ENCODE peak calls at places on chromosome 3, in four cellular contexts. One of them, this sample, is unnamed.

GRCh38 chr3:189148090-189148507 is 23.7 kb upstream of the TPRG1 start:
- DNase-seq in spleen: no peak
- DNase-seq in astrocyte of the cerebellum: peak
- DNase-seq in B cell: peak
- DNase-seq in this sample: peak

GRCh38 chr3:171404376-171404982 is 55.7 kb downstream of the TNIK start:
- DNase-seq in spleen: no peak
- DNase-seq in astrocyte of the cerebellum: no peak
- DNase-seq in B cell: no peak
- DNase-seq in this sample: no peak

GRCh38 chr3:60841355-60841754 is 409.9 kb downstream of the FHIT start:
- DNase-seq in spleen: no peak
- DNase-seq in astrocyte of the cerebellum: peak
- DNase-seq in B cell: no peak
- DNase-seq in this sample: no peak

GRCh38 chr3:111070772-111071256 is 802 bp upstream of the NECTIN3 start:
- DNase-seq in spleen: no peak
- DNase-seq in astrocyte of the cerebellum: peak
- DNase-seq in B cell: no peak
- DNase-seq in this sample: no peak

GRCh38 chr3:187951452-187952190 is 202.3 kb upstream of the LPP start:
- DNase-seq in spleen: no peak
- DNase-seq in astrocyte of the cerebellum: no peak
- DNase-seq in B cell: no peak
- DNase-seq in this sample: peak

GRCh38 chr3:185737740-185738680 is 86.8 kb downstream of the IGF2BP2 start:
- DNase-seq in spleen: no peak
- DNase-seq in astrocyte of the cerebellum: no peak
- DNase-seq in B cell: no peak
- DNase-seq in this sample: no peak

GRCh38 chr3:157294444-157294843 is 134.5 kb upstream of the CCNL1 start:
- DNase-seq in spleen: no peak
- DNase-seq in astrocyte of the cerebellum: no peak
- DNase-seq in B cell: no peak
- DNase-seq in this sample: no peak

GRCh38 chr3:171116365-171116764 is 89.8 kb upstream of the SLC2A2 start:
- DNase-seq in spleen: no peak
- DNase-seq in astrocyte of the cerebellum: peak
- DNase-seq in B cell: no peak
- DNase-seq in this sample: no peak

GRCh38 chr3:190225186-190225692 is 97.0 kb downstream of the CLDN1 start:
- DNase-seq in spleen: no peak
- DNase-seq in astrocyte of the cerebellum: no peak
- DNase-seq in B cell: no peak
- DNase-seq in this sample: no peak

GRCh38 chr3:152466784-152467183 is 198.1 kb downstream of the MBNL1 start:
- DNase-seq in spleen: no peak
- DNase-seq in astrocyte of the cerebellum: no peak
- DNase-seq in B cell: no peak
- DNase-seq in this sample: no peak

GRCh38 chr3:3127432-3128010 is 781 bp downstream of the TRNT1 start:
- DNase-seq in spleen: peak
- DNase-seq in astrocyte of the cerebellum: no peak
- DNase-seq in B cell: no peak
- DNase-seq in this sample: peak

GRCh38 chr3:139827833-139828232 is 107.2 kb upstream of the CLSTN2 start:
- DNase-seq in spleen: no peak
- DNase-seq in astrocyte of the cerebellum: no peak
- DNase-seq in B cell: no peak
- DNase-seq in this sample: no peak

GRCh38 chr3:129481783-129482332 is 41.8 kb downstream of the IFT122 start:
- DNase-seq in spleen: no peak
- DNase-seq in astrocyte of the cerebellum: no peak
- DNase-seq in B cell: no peak
- DNase-seq in this sample: no peak

GRCh38 chr3:48469046-48469915 is 22.7 kb downstream of the ATRIP start:
- DNase-seq in spleen: peak
- DNase-seq in astrocyte of the cerebellum: no peak
- DNase-seq in B cell: no peak
- DNase-seq in this sample: no peak

GRCh38 chr3:50288387-50289007 is 3.7 kb downstream of the IFRD2 start:
- DNase-seq in spleen: peak
- DNase-seq in astrocyte of the cerebellum: no peak
- DNase-seq in B cell: no peak
- DNase-seq in this sample: no peak

GRCh38 chr3:52730681-52731080 is 24.8 kb downstream of the SPCS1 start:
- DNase-seq in spleen: no peak
- DNase-seq in astrocyte of the cerebellum: no peak
- DNase-seq in B cell: no peak
- DNase-seq in this sample: no peak

GRCh38 chr3:190044142-190044541 is 76.6 kb downstream of the P3H2 start:
- DNase-seq in spleen: no peak
- DNase-seq in astrocyte of the cerebellum: no peak
- DNase-seq in B cell: no peak
- DNase-seq in this sample: no peak

GRCh38 chr3:10983219-10983916 is 9.2 kb upstream of the SLC6A1 start:
- DNase-seq in spleen: no peak
- DNase-seq in astrocyte of the cerebellum: no peak
- DNase-seq in B cell: no peak
- DNase-seq in this sample: no peak

GRCh38 chr3:41526995-41527573 is 327.8 kb downstream of the CTNNB1 start:
- DNase-seq in spleen: no peak
- DNase-seq in astrocyte of the cerebellum: no peak
- DNase-seq in B cell: no peak
- DNase-seq in this sample: no peak

GRCh38 chr3:119292666-119293065 is 1.5 kb upstream of the ARHGAP31 start:
- DNase-seq in spleen: peak
- DNase-seq in astrocyte of the cerebellum: no peak
- DNase-seq in B cell: no peak
- DNase-seq in this sample: no peak

GRCh38 chr3:122754867-122755835 is 38.5 kb downstream of the HSPBAP1 start:
- DNase-seq in spleen: no peak
- DNase-seq in astrocyte of the cerebellum: peak
- DNase-seq in B cell: no peak
- DNase-seq in this sample: no peak

GRCh38 chr3:116981088-116981487 is 271.5 kb downstream of the TUSC7 start:
- DNase-seq in spleen: no peak
- DNase-seq in astrocyte of the cerebellum: no peak
- DNase-seq in B cell: no peak
- DNase-seq in this sample: no peak

GRCh38 chr3:43855674-43856299 is 165.0 kb downstream of the ABHD5 start:
- DNase-seq in spleen: no peak
- DNase-seq in astrocyte of the cerebellum: peak
- DNase-seq in B cell: peak
- DNase-seq in this sample: no peak

GRCh38 chr3:11002456-11002855 is 9.9 kb downstream of the SLC6A1 start:
- DNase-seq in spleen: no peak
- DNase-seq in astrocyte of the cerebellum: no peak
- DNase-seq in B cell: no peak
- DNase-seq in this sample: no peak

GRCh38 chr3:183188895-183189462 is 26.4 kb upstream of the LAMP3 start:
- DNase-seq in spleen: no peak
- DNase-seq in astrocyte of the cerebellum: no peak
- DNase-seq in B cell: peak
- DNase-seq in this sample: no peak

GRCh38 chr3:10116138-10116460 is 624 bp downstream of the BRK1 start:
- DNase-seq in spleen: no peak
- DNase-seq in astrocyte of the cerebellum: no peak
- DNase-seq in B cell: no peak
- DNase-seq in this sample: no peak

GRCh38 chr3:15427182-15427880 is at the start of the genes EAF1 and METTL6:
- DNase-seq in spleen: peak
- DNase-seq in astrocyte of the cerebellum: peak
- DNase-seq in B cell: peak
- DNase-seq in this sample: peak
- TF ChIP-seq CTCF in spleen: no peak
- TF ChIP-seq CTCF in astrocyte of the cerebellum: peak
- TF ChIP-seq CTCF in B cell: peak
- TF ChIP-seq CTCF in this sample: peak

GRCh38 chr3:14375192-14375591 is 27.2 kb upstream of the SLC6A6 start:
- DNase-seq in spleen: no peak
- DNase-seq in astrocyte of the cerebellum: no peak
- DNase-seq in B cell: no peak
- DNase-seq in this sample: no peak
- TF ChIP-seq CTCF in spleen: no peak
- TF ChIP-seq CTCF in astrocyte of the cerebellum: no peak
- TF ChIP-seq CTCF in B cell: no peak
- TF ChIP-seq CTCF in this sample: no peak

DNA sequence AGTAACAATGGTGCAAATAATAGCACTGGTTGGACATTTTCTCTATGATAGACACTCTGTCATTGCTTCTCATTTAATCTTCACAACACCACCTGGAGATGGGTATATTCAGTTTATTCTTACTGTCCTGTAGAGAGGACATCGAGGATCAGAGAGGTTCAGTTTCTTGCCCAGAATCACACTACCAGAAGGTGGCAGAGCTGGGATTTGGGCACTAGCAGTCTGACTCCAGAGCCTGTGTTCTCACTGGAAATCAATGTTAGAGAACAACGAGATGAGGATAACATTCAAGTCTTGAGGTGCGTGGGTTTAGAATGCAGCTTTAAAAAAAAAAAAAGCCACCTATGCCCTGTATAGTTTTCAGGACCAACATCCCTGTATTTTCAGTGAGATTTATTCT is 127.8 kb downstream of the SYNPR start:
- DNase-seq in spleen: no peak
- DNase-seq in astrocyte of the cerebellum: no peak
- DNase-seq in B cell: no peak
- DNase-seq in this sample: no peak
- TF ChIP-seq CTCF in spleen: no peak
- TF ChIP-seq CTCF in astrocyte of the cerebellum: no peak
- TF ChIP-seq CTCF in B cell: no peak
- TF ChIP-seq CTCF in this sample: no peak

GRCh38 chr3:45205126-45205525 is 21.0 kb downstream of the TMEM158 start:
- DNase-seq in spleen: no peak
- DNase-seq in astrocyte of the cerebellum: no peak
- DNase-seq in B cell: no peak
- DNase-seq in this sample: no peak

GRCh38 chr3:45210308-45211038 is 15.6 kb downstream of the TMEM158 start:
- DNase-seq in spleen: peak
- DNase-seq in astrocyte of the cerebellum: no peak
- DNase-seq in B cell: peak
- DNase-seq in this sample: peak

GRCh38 chr3:45204136-45204535 is 22.0 kb downstream of the TMEM158 start:
- DNase-seq in spleen: no peak
- DNase-seq in astrocyte of the cerebellum: no peak
- DNase-seq in B cell: no peak
- DNase-seq in this sample: no peak

GRCh38 chr3:45208587-45208986 is 17.5 kb downstream of the TMEM158 start:
- DNase-seq in spleen: no peak
- DNase-seq in astrocyte of the cerebellum: no peak
- DNase-seq in B cell: no peak
- DNase-seq in this sample: no peak

DNA sequence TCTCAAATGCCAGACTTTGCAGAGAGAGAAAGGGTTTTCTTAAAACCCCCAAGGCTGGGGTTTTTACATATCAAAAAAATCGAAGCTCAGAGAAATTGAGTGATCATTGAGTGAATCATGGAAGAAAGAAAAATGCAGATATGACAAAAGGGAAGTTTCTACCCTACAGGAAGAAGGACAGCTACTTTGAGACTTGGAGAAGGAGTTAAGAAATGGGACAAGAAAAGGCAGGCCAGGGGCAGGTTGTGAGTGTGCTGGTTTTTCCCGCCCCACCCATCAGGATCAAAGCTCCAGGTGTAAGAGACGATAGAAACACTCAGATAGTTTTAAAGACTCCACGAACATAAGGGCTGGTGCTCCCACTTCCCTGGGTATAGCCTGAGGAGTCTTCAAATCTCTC is 18.6 kb downstream of the TMEM158 start:
- DNase-seq in spleen: no peak
- DNase-seq in astrocyte of the cerebellum: no peak
- DNase-seq in B cell: no peak
- DNase-seq in this sample: no peak
- TF ChIP-seq CTCF in spleen: no peak
- TF ChIP-seq CTCF in astrocyte of the cerebellum: no peak
- TF ChIP-seq CTCF in B cell: no peak
- TF ChIP-seq CTCF in this sample: no peak

GRCh38 chr3:125602752-125603649 is 7.7 kb upstream of the OSBPL11 start:
- DNase-seq in spleen: no peak
- DNase-seq in astrocyte of the cerebellum: peak
- DNase-seq in B cell: no peak
- DNase-seq in this sample: no peak
- TF ChIP-seq CTCF in spleen: no peak
- TF ChIP-seq CTCF in astrocyte of the cerebellum: peak
- TF ChIP-seq CTCF in B cell: no peak
- TF ChIP-seq CTCF in this sample: no peak

GRCh38 chr3:38985981-38986380 is 65.8 kb downstream of the SCN11A start:
- DNase-seq in spleen: no peak
- DNase-seq in astrocyte of the cerebellum: no peak
- DNase-seq in B cell: no peak
- DNase-seq in this sample: no peak

GRCh38 chr3:38986901-38987300 is 64.8 kb downstream of the SCN11A start:
- DNase-seq in spleen: no peak
- DNase-seq in astrocyte of the cerebellum: no peak
- DNase-seq in B cell: no peak
- DNase-seq in this sample: no peak

GRCh38 chr3:38985581-38985980 is 66.2 kb downstream of the SCN11A start:
- DNase-seq in spleen: no peak
- DNase-seq in astrocyte of the cerebellum: no peak
- DNase-seq in B cell: no peak
- DNase-seq in this sample: no peak

GRCh38 chr3:38984731-38985130 is 67.0 kb downstream of the SCN11A start:
- DNase-seq in spleen: no peak
- DNase-seq in astrocyte of the cerebellum: no peak
- DNase-seq in B cell: no peak
- DNase-seq in this sample: no peak

DNA sequence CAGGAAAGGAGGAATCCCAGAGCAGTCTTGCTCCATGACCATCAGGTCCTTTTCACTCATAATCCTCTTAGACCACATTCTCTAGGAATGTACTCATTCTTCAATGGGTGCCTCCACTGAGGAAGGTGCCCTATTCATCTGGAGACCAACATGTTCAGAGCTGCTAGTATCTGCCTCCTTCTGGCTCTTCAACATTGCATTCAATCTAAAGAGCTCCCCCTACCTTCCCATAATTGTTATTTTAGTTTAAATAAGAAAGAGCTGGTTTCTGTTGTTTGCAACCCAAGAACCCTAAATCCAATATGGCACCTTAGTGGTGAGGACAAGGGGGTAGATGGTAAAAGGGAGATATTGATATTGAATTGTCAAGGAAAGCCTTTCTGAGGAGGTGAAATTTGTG is 67.6 kb downstream of the SCN11A start:
- DNase-seq in spleen: no peak
- DNase-seq in astrocyte of the cerebellum: no peak
- DNase-seq in B cell: no peak
- DNase-seq in this sample: no peak
- TF ChIP-seq CTCF in spleen: no peak
- TF ChIP-seq CTCF in astrocyte of the cerebellum: no peak
- TF ChIP-seq CTCF in B cell: no peak
- TF ChIP-seq CTCF in this sample: no peak

This sample was measured in natural killer cell.